ENCODE peak calls at places on chromosomes 6 and 20, in five cellular contexts. V is Caco-2, T is cardiac fibroblast, A is cardiac muscle cell, D is right atrium auricular region. M is an unnamed sample.

GRCh38 chr6:168515376-168515775 is 74.4 kb downstream of the SMOC2 start:
- DNase-seq in A (no peak), V (no peak), T (no peak), D (no peak), M (peak; percentile 50)

GRCh38 chr6:160931378-160932343 is 59.9 kb upstream of the MAP3K4 start:
- DNase-seq in D (no peak), A (no peak), T (no peak), V (no peak), M (no peak)

GRCh38 chr6:150043096-150043495 is 17.8 kb upstream of the RAET1L start:
- DNase-seq in T (no peak), D (no peak), A (no peak), V (no peak), M (no peak)

GRCh38 chr6:111269401-111269970 is 182.2 kb downstream of the SLC16A10 start:
- DNase-seq in T (peak; percentile 32), D (no peak), V (no peak), A (no peak), M (no peak)

GRCh38 chr20:21510414-21510971 is 3.4 kb downstream of the NKX2-2 start:
- DNase-seq in D (no peak), V (no peak), T (no peak), A (no peak), M (peak; percentile 21)

GRCh38 chr6:105616521-105616920 is 213.6 kb upstream of the PREP start:
- DNase-seq in A (no peak), T (peak; percentile 84), V (no peak), D (no peak), M (no peak)

GRCh38 chr6:166419268-166419667 is 36.5 kb upstream of the MPC1 start:
- DNase-seq in A (no peak), V (no peak), D (no peak), T (peak; percentile 35), M (no peak)

GRCh38 chr6:3455121-3455489 is 1.7 kb downstream of the SLC22A23 start:
- DNase-seq in V (no peak), D (no peak), A (no peak), T (peak; percentile 33), M (no peak)

GRCh38 chr6:121597654-121598053 is 162.2 kb downstream of the GJA1 start:
- DNase-seq in T (peak; percentile 74), D (no peak), A (no peak), V (no peak), M (no peak)

GRCh38 chr20:49385471-49385870 is 97.0 kb downstream of the KCNB1 start:
- DNase-seq in D (no peak), T (peak; percentile 58), A (peak; percentile 50), V (peak; percentile 69), M (no peak)

GRCh38 chr6:31058128-31058894 is 48.0 kb downstream of the MUC22 start:
- DNase-seq in T (peak; percentile 96), V (no peak), A (peak; percentile 86), D (no peak), M (no peak)

GRCh38 chr6:135640048-135640447 is 142.5 kb upstream of the AHI1 start:
- DNase-seq in A (no peak), V (no peak), T (no peak), D (no peak), M (no peak)

GRCh38 chr20:47459344-47460073 is 42.2 kb upstream of the NCOA3 start:
- DNase-seq in A (no peak), V (no peak), T (no peak), D (no peak), M (no peak)

DNA sequence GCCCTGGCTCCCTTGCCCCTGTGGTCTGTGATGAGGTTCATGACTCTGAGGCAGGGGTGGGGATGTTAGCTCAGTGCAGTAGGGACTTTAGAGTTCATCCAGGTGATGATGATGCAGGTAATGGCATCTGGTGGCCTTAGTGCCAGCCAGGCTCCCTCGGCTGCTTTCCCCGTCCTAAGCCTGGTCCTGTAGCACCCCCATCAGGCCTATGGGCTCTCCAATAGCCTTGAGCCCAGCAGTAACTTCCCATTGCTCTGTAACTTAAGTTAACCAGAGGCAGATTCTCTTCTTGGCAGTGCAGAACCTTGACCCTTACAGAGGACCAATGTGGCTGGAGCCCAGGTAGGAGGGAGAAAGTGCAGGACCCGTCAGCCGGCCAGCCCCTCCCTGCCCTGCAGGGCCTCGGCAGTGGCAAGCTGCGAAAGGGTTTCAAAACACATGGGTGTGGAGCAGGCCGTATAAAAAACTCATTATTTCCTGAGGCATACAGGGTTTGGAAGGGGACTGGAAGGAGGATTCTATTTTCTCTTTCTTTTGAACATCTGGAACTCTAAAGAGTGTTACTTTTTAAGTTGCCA is 406.9 kb downstream of the CDH26 start:
- DNase-seq in D (no peak), A (no peak), V (no peak), T (no peak), M (no peak)
- TF ChIP-seq CTCF in D (no peak), A (no peak), V (peak; percentile 33), T (no peak), M (no peak)

DNA sequence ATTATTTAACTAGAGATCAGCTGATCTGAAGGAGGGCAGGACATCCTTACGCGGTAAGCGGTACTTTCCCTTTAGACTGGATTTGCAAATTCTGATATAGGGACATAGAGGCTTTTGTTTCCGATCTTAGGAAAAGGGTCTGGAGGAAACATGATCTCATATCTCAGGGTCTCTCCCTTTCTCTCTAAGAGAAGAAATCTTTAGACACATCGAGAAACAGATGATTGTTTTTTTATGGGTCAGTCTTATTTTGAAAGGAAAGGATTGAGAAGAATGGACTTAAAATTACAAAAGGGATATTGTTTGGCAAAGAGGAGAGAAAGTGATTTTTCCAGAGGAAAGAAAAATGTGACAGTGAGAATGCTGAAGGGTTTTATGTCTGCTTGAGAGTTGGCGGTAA is 83.9 kb upstream of the OGFRL1 start:
- DNase-seq in V (no peak), T (no peak), D (no peak), A (no peak), M (no peak)
- H3K4me3 ChIP-seq in V (no peak overlapping the region), T (no peak overlapping the region), D (no peak overlapping the region), A (no peak overlapping the region), M (no peak overlapping the region)

GRCh38 chr6:125954735-125955410 is 1.7 kb upstream of the HINT3 start:
- DNase-seq in A (no peak), V (no peak), T (no peak), D (no peak), M (no peak)

GRCh38 chr6:125953502-125953875 is 3.1 kb upstream of the HINT3 start:
- DNase-seq in V (peak; percentile 66), D (no peak), A (no peak), T (no peak), M (no peak)

GRCh38 chr6:125950293-125950692 is 6.3 kb upstream of the HINT3 start:
- DNase-seq in T (peak; percentile 78), D (no peak), A (peak; percentile 67), V (no peak), M (no peak)

GRCh38 chr6:125951323-125951722 is 5.2 kb upstream of the HINT3 start:
- DNase-seq in T (no peak), V (no peak), D (no peak), A (no peak), M (no peak)

DNA sequence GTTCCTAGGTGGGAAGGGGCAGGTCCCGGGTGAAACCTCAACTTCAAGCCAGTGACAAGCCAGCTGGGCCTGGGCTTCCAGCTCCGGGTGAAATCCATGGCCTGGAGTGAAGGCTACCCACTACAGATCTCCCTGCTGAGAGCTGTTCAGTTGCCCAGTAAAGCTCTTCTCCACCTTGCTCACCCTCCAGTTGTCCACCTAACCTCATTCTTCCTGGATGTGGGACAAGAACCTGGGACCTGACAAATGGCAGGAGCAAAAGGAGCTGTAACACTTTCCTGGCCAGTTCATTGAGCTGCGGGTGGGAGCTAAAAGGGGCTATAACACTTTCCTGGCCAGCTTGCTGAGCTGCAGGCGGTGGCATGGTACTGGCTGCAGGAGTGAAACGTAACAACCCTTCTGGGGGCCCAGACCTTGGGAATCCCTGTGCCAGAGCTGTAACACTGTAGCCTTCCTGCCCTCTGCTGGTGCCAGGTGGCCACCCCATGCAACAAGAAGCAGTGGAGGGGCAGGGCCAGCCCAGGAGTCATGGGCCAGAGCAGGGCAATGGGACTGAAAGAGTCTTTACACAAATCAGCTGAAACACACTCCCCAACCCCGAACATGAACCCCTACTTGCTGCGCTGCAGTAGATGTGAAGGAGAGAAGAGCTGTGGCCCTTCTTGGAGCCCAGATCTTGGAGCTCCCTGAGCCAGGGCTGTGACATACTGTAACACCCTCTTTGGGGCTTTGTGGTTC is 3.6 kb upstream of the HINT3 start:
- DNase-seq in D (no peak), T (peak; percentile 47), V (no peak), A (no peak), M (no peak)
- TF ChIP-seq CTCF in D (peak; percentile 23), T (peak; percentile 66), V (no peak), A (peak; percentile 28), M (no peak)

GRCh38 chr6:131628726-131629125 is 684 bp upstream of the MED23 start:
- DNase-seq in A (no peak), T (no peak), V (no peak), D (no peak), M (no peak)
- H3K4me3 ChIP-seq in A (no peak overlapping the region), T (no peak overlapping the region), V (peak overlapping the region; percentile 34), D (peak overlapping the region; percentile 77), M (peak overlapping the region; percentile 93)

GRCh38 chr20:39399463-39399862 is 437.3 kb downstream of the DHX35 start:
- DNase-seq in T (no peak), V (no peak), A (no peak), D (no peak), M (no peak)
- TF ChIP-seq CTCF in T (no peak), V (peak; percentile 25), A (no peak), D (no peak), M (no peak)

DNA sequence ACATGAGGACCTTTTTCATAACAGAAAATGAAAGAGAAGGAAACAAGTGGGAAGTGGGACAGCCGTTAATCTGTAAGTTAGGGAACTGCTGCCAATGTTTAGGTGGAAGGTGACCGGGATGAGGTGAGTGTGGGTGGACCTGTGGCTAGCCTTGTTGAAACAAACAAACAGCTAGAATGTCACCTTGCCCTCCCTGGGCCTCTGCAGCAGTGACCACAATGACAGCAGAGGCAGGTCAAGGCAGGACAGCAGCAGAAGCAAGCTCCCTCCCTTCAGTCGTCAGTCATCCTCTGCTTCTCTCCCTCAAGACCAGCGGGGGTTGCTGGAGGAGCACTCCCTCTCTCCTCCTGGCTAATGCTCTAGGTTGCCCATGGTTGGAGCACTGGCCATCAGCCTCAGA is 73.4 kb downstream of the INSM1 start:
- DNase-seq in V (no peak), T (no peak), D (no peak), A (no peak), M (no peak)
- H3K4me3 ChIP-seq in V (no peak overlapping the region), T (no peak overlapping the region), D (no peak overlapping the region), A (no peak overlapping the region), M (no peak overlapping the region)

GRCh38 chr20:39890697-39891096 is 798.3 kb downstream of the MAFB start:
- DNase-seq in D (no peak), V (no peak), A (no peak), T (no peak), M (no peak)
- TF ChIP-seq CTCF in D (no peak), V (no peak), A (no peak), T (no peak), M (no peak)

M was measured in coronary artery.